ENCODE peak calls at places on chromosomes 6 and 20, in seven cellular contexts. Y, X, G, J, I, U and L are unnamed samples.

GRCh38 chr6:18454446-18454845 is 67.3 kb downstream of the RNF144B start:
- DNase-seq in Y (no peak), X (no peak), G (no peak), J (no peak), I (no peak), U (no peak), L (no peak)

GRCh38 chr20:36792422-36792821 is 18.9 kb upstream of the DSN1 start:
- DNase-seq in Y (no peak), X (no peak), G (peak; percentile 70), J (no peak), I (peak; percentile 54), U (no peak), L (peak; percentile 94)

GRCh38 chr6:140003217-140003616 is 628.8 kb upstream of the CITED2 start:
- DNase-seq in Y (no peak), X (no peak), G (peak; percentile 7), J (no peak), I (no peak), U (no peak), L (no peak)

GRCh38 chr6:52230685-52231084 is 13.6 kb downstream of the IL17F start:
- DNase-seq in Y (no peak), X (no peak), G (no peak), J (no peak), I (no peak), U (no peak), L (no peak)

GRCh38 chr6:17300637-17301036 is 19.5 kb downstream of the RBM24 start:
- DNase-seq in Y (no peak), X (no peak), G (no peak), J (no peak), I (no peak), U (no peak), L (no peak)

GRCh38 chr6:167932468-167933276 is 64.8 kb upstream of the KIF25 start:
- DNase-seq in Y (no peak), X (no peak), G (peak; percentile 9), J (no peak), I (peak; percentile 10), U (no peak), L (no peak)

GRCh38 chr6:72530750-72531149 is 91.1 kb upstream of the KCNQ5 start:
- DNase-seq in Y (no peak), X (no peak), G (no peak), J (no peak), I (no peak), U (no peak), L (no peak)

GRCh38 chr6:137291441-137291840 is 72.3 kb upstream of the IFNGR1 start:
- DNase-seq in Y (no peak), X (no peak), G (peak; percentile 25), J (peak; percentile 65), I (no peak), U (no peak), L (no peak)

GRCh38 chr6:87968435-87969278 is 79.0 kb upstream of the SPACA1 start:
- DNase-seq in Y (no peak), X (peak; percentile 1), G (peak; percentile 30), J (peak; percentile 64), I (peak; percentile 1), U (no peak), L (peak; percentile 22)

GRCh38 chr6:124964084-124964763 is 2.0 kb downstream of the RNF217 start:
- DNase-seq in Y (peak; percentile 85), X (no peak), G (peak; percentile 88), J (no peak), I (no peak), U (peak; percentile 28), L (no peak)

GRCh38 chr20:63080811-63081210 is 74.0 kb upstream of the BHLHE23 start:
- DNase-seq in Y (no peak), X (no peak), G (no peak), J (no peak), I (no peak), U (peak; percentile 2), L (no peak)

GRCh38 chr6:66421570-66421969 is 714.5 kb upstream of the EYS start:
- DNase-seq in Y (no peak), X (no peak), G (peak; percentile 32), J (no peak), I (no peak), U (no peak), L (peak; percentile 39)

GRCh38 chr6:89208551-89208950 is 8.6 kb downstream of the GABRR1 start:
- DNase-seq in Y (no peak), X (no peak), G (no peak), J (no peak), I (no peak), U (no peak), L (no peak)

GRCh38 chr6:137766596-137767370 is 100.3 kb upstream of the TNFAIP3 start:
- DNase-seq in Y (no peak), X (no peak), G (no peak), J (no peak), I (no peak), U (no peak), L (peak; percentile 79)

GRCh38 chr20:49570828-49571552 is 3.1 kb upstream of the PTGIS start:
- DNase-seq in Y (peak; percentile 57), X (no peak), G (no peak), J (no peak), I (no peak), U (no peak), L (no peak)

GRCh38 chr20:45020236-45020886 is 54.0 kb downstream of the STK4 start:
- DNase-seq in Y (no peak), X (no peak), G (peak; percentile 66), J (no peak), I (no peak), U (peak; percentile 31), L (no peak)

GRCh38 chr6:10999994-11000393 is 44.1 kb downstream of the ELOVL2 start:
- DNase-seq in Y (no peak), X (no peak), G (peak; percentile 63), J (no peak), I (no peak), U (no peak), L (no peak)

GRCh38 chr20:8912731-8913130 is 156.2 kb upstream of the PLCB4 start:
- DNase-seq in Y (no peak), X (no peak), G (no peak), J (no peak), I (no peak), U (no peak), L (no peak)

GRCh38 chr6:16392010-16392409 is 153.6 kb downstream of the GMPR start:
- DNase-seq in Y (no peak), X (no peak), G (peak; percentile 17), J (no peak), I (no peak), U (peak; percentile 25), L (no peak)

GRCh38 chr20:62469352-62469751 is 6.4 kb downstream of the GATA5 start:
- DNase-seq in Y (no peak), X (no peak), G (no peak), J (no peak), I (no peak), U (no peak), L (no peak)

GRCh38 chr6:119156742-119157494 is 78.5 kb upstream of the FAM184A start:
- DNase-seq in Y (no peak), X (no peak), G (no peak), J (no peak), I (no peak), U (no peak), L (peak; percentile 89)

GRCh38 chr6:158003910-158004695 is 22.4 kb downstream of the SYNJ2 start:
- DNase-seq in Y (no peak), X (no peak), G (no peak), J (peak; percentile 4), I (no peak), U (no peak), L (peak; percentile 65)

GRCh38 chr20:17952692-17953684 is 15.6 kb downstream of the SNX5 start:
- DNase-seq in Y (no peak), X (no peak), G (no peak), J (no peak), I (no peak), U (no peak), L (no peak)

GRCh38 chr20:17953935-17954334 is 14.7 kb downstream of the SNX5 start:
- DNase-seq in Y (no peak), X (no peak), G (no peak), J (no peak), I (no peak), U (no peak), L (no peak)

GRCh38 chr20:17956099-17956685 is 12.4 kb downstream of the SNX5 start:
- DNase-seq in Y (no peak), X (no peak), G (no peak), J (no peak), I (no peak), U (no peak), L (no peak)

GRCh38 chr20:17957505-17958325 is 10.9 kb downstream of the SNX5 start:
- DNase-seq in Y (no peak), X (no peak), G (no peak), J (no peak), I (no peak), U (no peak), L (no peak)

GRCh38 chr20:17955302-17955701 is 13.3 kb downstream of the SNX5 start:
- DNase-seq in Y (no peak), X (no peak), G (no peak), J (no peak), I (no peak), U (no peak), L (no peak)
- H3K4me1 ChIP-seq in Y (peaks cover 32% of the 10 kb centered on the region), X (peaks cover 28% of the 10 kb centered on the region), G (peaks cover 34% of the 10 kb centered on the region), J (peaks cover 48% of the 10 kb centered on the region), I (peaks cover 33% of the 10 kb centered on the region), U (peaks cover 38% of the 10 kb centered on the region), L (peaks cover 7% of the 10 kb centered on the region)

DNA sequence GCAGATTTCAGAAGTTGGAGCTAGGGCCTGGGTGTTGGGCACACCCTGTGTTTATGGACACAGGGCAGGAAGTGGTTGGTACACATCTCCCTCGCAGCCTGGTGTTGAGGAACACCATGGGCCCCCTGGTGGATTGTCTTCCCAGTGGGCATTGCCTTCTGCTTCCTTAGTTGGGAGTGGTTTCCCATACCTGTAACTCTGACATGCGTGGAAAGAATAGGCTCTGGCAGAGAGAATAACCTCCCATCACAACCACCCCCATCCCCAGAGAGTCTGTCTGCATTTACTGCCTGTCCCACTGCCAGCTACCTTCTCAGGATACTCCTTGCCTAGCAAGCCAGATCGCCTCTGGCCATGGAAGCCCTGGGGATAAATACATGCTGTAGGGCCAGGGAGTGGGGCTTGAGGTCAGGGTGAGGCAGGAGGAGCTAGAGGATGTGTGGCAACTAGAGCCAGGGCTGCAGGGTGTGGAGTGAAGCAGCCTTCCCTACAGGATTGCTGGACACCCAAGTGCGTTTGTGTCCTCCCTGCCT is 14.7 kb downstream of the LRRC73 start:
- DNase-seq in Y (no peak), X (no peak), G (no peak), J (no peak), I (no peak), U (no peak), L (no peak)
- H3K4me1 ChIP-seq in Y (peaks cover 53% of the 10 kb centered on the region), X (peaks cover 22% of the 10 kb centered on the region), G (peaks cover 38% of the 10 kb centered on the region), J (peaks cover 47% of the 10 kb centered on the region), I (peaks cover 16% of the 10 kb centered on the region), U (peaks cover 23% of the 10 kb centered on the region), L (peaks cover 7% of the 10 kb centered on the region)

GRCh38 chr20:52614036-52614863 is 357.9 kb upstream of the TSHZ2 start:
- DNase-seq in Y (no peak), X (no peak), G (no peak), J (no peak), I (no peak), U (no peak), L (no peak)
- H3K4me1 ChIP-seq in Y (no peaks in the 10 kb centered on the region), X (no peaks in the 10 kb centered on the region), G (peaks cover 7% of the 10 kb centered on the region), J (no peaks in the 10 kb centered on the region), I (no peaks in the 10 kb centered on the region), U (no peaks in the 10 kb centered on the region), L (no peaks in the 10 kb centered on the region)

DNA sequence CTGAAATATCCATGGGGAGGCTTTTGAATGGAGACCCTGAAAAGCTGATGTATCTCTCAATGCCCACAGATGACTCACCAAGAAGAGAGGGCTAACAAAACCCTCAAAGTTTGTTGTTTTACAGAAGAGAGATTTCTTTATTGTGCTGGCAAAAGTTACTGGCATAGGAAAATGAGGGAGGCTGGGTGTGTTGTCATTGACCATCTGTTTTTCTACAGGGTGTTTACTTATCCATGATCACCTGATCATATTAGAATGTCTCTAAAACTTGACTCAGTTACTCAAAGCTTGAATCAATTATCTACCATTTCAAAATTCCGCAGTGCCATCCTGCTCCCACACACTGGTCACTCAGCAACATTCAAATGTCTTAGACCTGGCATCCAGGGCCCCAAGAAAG is 9.8 kb downstream of the NCOA6 start:
- DNase-seq in Y (no peak), X (no peak), G (peak; percentile 34), J (no peak), I (no peak), U (no peak), L (no peak)
- H3K4me1 ChIP-seq in Y (peaks cover 51% of the 10 kb centered on the region), X (peaks cover 7% of the 10 kb centered on the region), G (peaks cover 9% of the 10 kb centered on the region), J (peaks cover 18% of the 10 kb centered on the region), I (peaks cover 3% of the 10 kb centered on the region), U (peaks cover 8% of the 10 kb centered on the region), L (no peaks in the 10 kb centered on the region)